ENCODE peak calls at places on chromosomes 12 and 14, in six cellular contexts. One of them, this sample, is unnamed.

GRCh38 chr12:50104614-50105366 is 982 bp downstream of the GPD1 start:
- DNase-seq in spleen: no peak
- DNase-seq in IMR-90: no peak
- DNase-seq in WERI-Rb-1: no peak
- DNase-seq in heart right ventricle: no peak
- DNase-seq in brain microvascular endothelial cell: no peak
- DNase-seq in this sample: no peak

GRCh38 chr14:74616507-74616906 is 4.5 kb upstream of the LTBP2 start:
- DNase-seq in WERI-Rb-1: peak; percentile 58
- DNase-seq in IMR-90: peak; percentile 91
- DNase-seq in heart right ventricle: no peak
- DNase-seq in brain microvascular endothelial cell: peak; percentile 86
- DNase-seq in spleen: peak; percentile 84
- DNase-seq in this sample: no peak

GRCh38 chr12:3168775-3169221 is 91.6 kb downstream of the TSPAN9 start:
- DNase-seq in IMR-90: peak; percentile 99
- DNase-seq in brain microvascular endothelial cell: peak; percentile 98
- DNase-seq in WERI-Rb-1: peak; percentile 94
- DNase-seq in spleen: no peak
- DNase-seq in heart right ventricle: no peak
- DNase-seq in this sample: no peak

GRCh38 chr12:48979602-48980388 is 1.7 kb downstream of the WNT1 start:
- DNase-seq in brain microvascular endothelial cell: no peak
- DNase-seq in heart right ventricle: no peak
- DNase-seq in spleen: peak; percentile 86
- DNase-seq in IMR-90: no peak
- DNase-seq in WERI-Rb-1: no peak
- DNase-seq in this sample: no peak

GRCh38 chr12:67909091-67909531 is 80.1 kb upstream of the IFNG-AS1 start:
- DNase-seq in brain microvascular endothelial cell: peak; percentile 66
- DNase-seq in heart right ventricle: no peak
- DNase-seq in spleen: no peak
- DNase-seq in WERI-Rb-1: no peak
- DNase-seq in IMR-90: peak; percentile 75
- DNase-seq in this sample: no peak

GRCh38 chr12:128381961-128382360 is 115.0 kb downstream of the TMEM132C start:
- DNase-seq in brain microvascular endothelial cell: no peak
- DNase-seq in spleen: no peak
- DNase-seq in heart right ventricle: no peak
- DNase-seq in WERI-Rb-1: no peak
- DNase-seq in IMR-90: no peak
- DNase-seq in this sample: no peak

GRCh38 chr12:25337916-25338315 is 87.2 kb upstream of the KRAS start:
- DNase-seq in spleen: no peak
- DNase-seq in WERI-Rb-1: no peak
- DNase-seq in IMR-90: no peak
- DNase-seq in brain microvascular endothelial cell: no peak
- DNase-seq in heart right ventricle: no peak
- DNase-seq in this sample: no peak

GRCh38 chr12:87953257-87953860 is 75.8 kb downstream of the C12orf50 start:
- DNase-seq in IMR-90: peak; percentile 71
- DNase-seq in heart right ventricle: no peak
- DNase-seq in spleen: no peak
- DNase-seq in WERI-Rb-1: peak; percentile 15
- DNase-seq in brain microvascular endothelial cell: peak; percentile 47
- DNase-seq in this sample: no peak

GRCh38 chr12:31970199-31970598 is 11.0 kb downstream of the RESF1 start:
- DNase-seq in brain microvascular endothelial cell: no peak
- DNase-seq in spleen: no peak
- DNase-seq in IMR-90: no peak
- DNase-seq in WERI-Rb-1: no peak
- DNase-seq in heart right ventricle: no peak
- DNase-seq in this sample: no peak

GRCh38 chr12:93156091-93156490 is 221.6 kb upstream of the NUDT4 start:
- DNase-seq in IMR-90: no peak
- DNase-seq in spleen: no peak
- DNase-seq in WERI-Rb-1: no peak
- DNase-seq in brain microvascular endothelial cell: no peak
- DNase-seq in heart right ventricle: no peak
- DNase-seq in this sample: no peak

GRCh38 chr12:10305411-10305810 is 2.3 kb upstream of the KLRD1 start:
- DNase-seq in brain microvascular endothelial cell: no peak
- DNase-seq in heart right ventricle: no peak
- DNase-seq in spleen: no peak
- DNase-seq in WERI-Rb-1: no peak
- DNase-seq in IMR-90: no peak
- DNase-seq in this sample: no peak

GRCh38 chr12:103868215-103868614 is 27.2 kb upstream of the NT5DC3 start:
- DNase-seq in IMR-90: no peak
- DNase-seq in brain microvascular endothelial cell: no peak
- DNase-seq in WERI-Rb-1: no peak
- DNase-seq in spleen: no peak
- DNase-seq in heart right ventricle: no peak
- DNase-seq in this sample: no peak

GRCh38 chr14:103108749-103109207 is 14.3 kb downstream of the EXOC3L4 start:
- DNase-seq in WERI-Rb-1: peak; percentile 58
- DNase-seq in IMR-90: peak; percentile 73
- DNase-seq in brain microvascular endothelial cell: no peak
- DNase-seq in spleen: no peak
- DNase-seq in heart right ventricle: no peak
- DNase-seq in this sample: no peak

GRCh38 chr14:61391119-61391518 is 69.7 kb downstream of the PRKCH start:
- DNase-seq in heart right ventricle: no peak
- DNase-seq in WERI-Rb-1: no peak
- DNase-seq in spleen: no peak
- DNase-seq in brain microvascular endothelial cell: no peak
- DNase-seq in IMR-90: no peak
- DNase-seq in this sample: no peak

GRCh38 chr12:101967506-101967905 is 90.1 kb downstream of the DRAM1 start:
- DNase-seq in WERI-Rb-1: no peak
- DNase-seq in brain microvascular endothelial cell: no peak
- DNase-seq in spleen: no peak
- DNase-seq in heart right ventricle: no peak
- DNase-seq in IMR-90: no peak
- DNase-seq in this sample: no peak

GRCh38 chr12:2653461-2653965 is 141.3 kb upstream of the FKBP4 start:
- DNase-seq in WERI-Rb-1: no peak
- DNase-seq in IMR-90: no peak
- DNase-seq in brain microvascular endothelial cell: no peak
- DNase-seq in spleen: peak; percentile 27
- DNase-seq in heart right ventricle: no peak
- DNase-seq in this sample: no peak

GRCh38 chr14:55514819-55515470 is 65.1 kb upstream of the KTN1 start:
- DNase-seq in spleen: no peak
- DNase-seq in WERI-Rb-1: no peak
- DNase-seq in brain microvascular endothelial cell: peak; percentile 32
- DNase-seq in heart right ventricle: no peak
- DNase-seq in IMR-90: peak; percentile 87
- DNase-seq in this sample: no peak

GRCh38 chr12:121812320-121812871 is 8.6 kb downstream of the SETD1B start:
- DNase-seq in heart right ventricle: peak; percentile 79
- DNase-seq in IMR-90: peak; percentile 64
- DNase-seq in WERI-Rb-1: no peak
- DNase-seq in brain microvascular endothelial cell: peak; percentile 56
- DNase-seq in spleen: peak; percentile 90
- DNase-seq in this sample: peak; percentile 83

GRCh38 chr14:52694761-52695480 is 437 bp downstream of the ERO1A start:
- DNase-seq in IMR-90: peak; percentile 49
- DNase-seq in heart right ventricle: peak; percentile 35
- DNase-seq in spleen: no peak
- DNase-seq in WERI-Rb-1: peak; percentile 23
- DNase-seq in brain microvascular endothelial cell: peak; percentile 16
- DNase-seq in this sample: peak; percentile 26

GRCh38 chr12:132460571-132460970 is 29.4 kb upstream of the FBRSL1 start:
- DNase-seq in spleen: no peak
- DNase-seq in WERI-Rb-1: peak; percentile 58
- DNase-seq in heart right ventricle: no peak
- DNase-seq in brain microvascular endothelial cell: no peak
- DNase-seq in IMR-90: no peak
- DNase-seq in this sample: no peak

GRCh38 chr12:58897969-58898368 is 22.3 kb downstream of the LRIG3 start:
- DNase-seq in WERI-Rb-1: no peak
- DNase-seq in IMR-90: no peak
- DNase-seq in spleen: no peak
- DNase-seq in heart right ventricle: no peak
- DNase-seq in brain microvascular endothelial cell: no peak
- DNase-seq in this sample: no peak

GRCh38 chr12:58896278-58896677 is 24.0 kb downstream of the LRIG3 start:
- DNase-seq in WERI-Rb-1: no peak
- DNase-seq in spleen: no peak
- DNase-seq in heart right ventricle: no peak
- DNase-seq in IMR-90: no peak
- DNase-seq in brain microvascular endothelial cell: no peak
- DNase-seq in this sample: no peak

GRCh38 chr12:58895053-58895452 is 25.3 kb downstream of the LRIG3 start:
- DNase-seq in heart right ventricle: no peak
- DNase-seq in WERI-Rb-1: no peak
- DNase-seq in brain microvascular endothelial cell: no peak
- DNase-seq in spleen: no peak
- DNase-seq in IMR-90: no peak
- DNase-seq in this sample: no peak

GRCh38 chr12:58893421-58893986 is 26.8 kb downstream of the LRIG3 start:
- DNase-seq in heart right ventricle: no peak
- DNase-seq in spleen: no peak
- DNase-seq in brain microvascular endothelial cell: peak; percentile 18
- DNase-seq in IMR-90: peak; percentile 61
- DNase-seq in WERI-Rb-1: no peak
- DNase-seq in this sample: no peak

GRCh38 chr12:58894040-58894439 is 26.3 kb downstream of the LRIG3 start:
- DNase-seq in heart right ventricle: no peak
- DNase-seq in spleen: no peak
- DNase-seq in IMR-90: no peak
- DNase-seq in brain microvascular endothelial cell: no peak
- DNase-seq in WERI-Rb-1: no peak
- DNase-seq in this sample: no peak
- H3K4me3 ChIP-seq in heart right ventricle: no peak overlapping the region
- H3K4me3 ChIP-seq in spleen: no peak overlapping the region
- H3K4me3 ChIP-seq in IMR-90: no peak overlapping the region
- H3K4me3 ChIP-seq in brain microvascular endothelial cell: no peak overlapping the region
- H3K4me3 ChIP-seq in WERI-Rb-1: no peak overlapping the region
- H3K4me3 ChIP-seq in this sample: no peak overlapping the region

GRCh38 chr14:64447890-64448667 is 17.2 kb upstream of the AKAP5 start:
- DNase-seq in IMR-90: no peak
- DNase-seq in WERI-Rb-1: no peak
- DNase-seq in heart right ventricle: no peak
- DNase-seq in spleen: peak; percentile 62
- DNase-seq in brain microvascular endothelial cell: peak; percentile 16
- DNase-seq in this sample: no peak
- H3K36me3 ChIP-seq in IMR-90: peaks cover 17% of the 10 kb centered on the region
- H3K36me3 ChIP-seq in WERI-Rb-1: peaks cover 51% of the 10 kb centered on the region
- H3K36me3 ChIP-seq in heart right ventricle: peaks cover 96% of the 10 kb centered on the region
- H3K36me3 ChIP-seq in spleen: peaks cover 3% of the 10 kb centered on the region
- H3K36me3 ChIP-seq in brain microvascular endothelial cell: peaks cover 11% of the 10 kb centered on the region
- H3K36me3 ChIP-seq in this sample: peaks cover 60% of the 10 kb centered on the region

GRCh38 chr12:64780531-64781373 is 21.5 kb upstream of the GNS start:
- DNase-seq in spleen: peak; percentile 88
- DNase-seq in IMR-90: no peak
- DNase-seq in heart right ventricle: peak; percentile 53
- DNase-seq in WERI-Rb-1: peak; percentile 47
- DNase-seq in brain microvascular endothelial cell: no peak
- DNase-seq in this sample: peak; percentile 45

GRCh38 chr12:64781374-64782029 is 22.3 kb upstream of the GNS start:
- DNase-seq in spleen: peak; percentile 77
- DNase-seq in WERI-Rb-1: no peak
- DNase-seq in IMR-90: no peak
- DNase-seq in heart right ventricle: no peak
- DNase-seq in brain microvascular endothelial cell: no peak
- DNase-seq in this sample: no peak

GRCh38 chr12:64782181-64782580 is 23.0 kb upstream of the GNS start:
- DNase-seq in WERI-Rb-1: no peak
- DNase-seq in IMR-90: no peak
- DNase-seq in brain microvascular endothelial cell: no peak
- DNase-seq in heart right ventricle: no peak
- DNase-seq in spleen: no peak
- DNase-seq in this sample: no peak

GRCh38 chr12:64790166-64790565 is 31.0 kb upstream of the GNS start:
- DNase-seq in spleen: no peak
- DNase-seq in heart right ventricle: no peak
- DNase-seq in brain microvascular endothelial cell: no peak
- DNase-seq in IMR-90: no peak
- DNase-seq in WERI-Rb-1: no peak
- DNase-seq in this sample: no peak

DNA sequence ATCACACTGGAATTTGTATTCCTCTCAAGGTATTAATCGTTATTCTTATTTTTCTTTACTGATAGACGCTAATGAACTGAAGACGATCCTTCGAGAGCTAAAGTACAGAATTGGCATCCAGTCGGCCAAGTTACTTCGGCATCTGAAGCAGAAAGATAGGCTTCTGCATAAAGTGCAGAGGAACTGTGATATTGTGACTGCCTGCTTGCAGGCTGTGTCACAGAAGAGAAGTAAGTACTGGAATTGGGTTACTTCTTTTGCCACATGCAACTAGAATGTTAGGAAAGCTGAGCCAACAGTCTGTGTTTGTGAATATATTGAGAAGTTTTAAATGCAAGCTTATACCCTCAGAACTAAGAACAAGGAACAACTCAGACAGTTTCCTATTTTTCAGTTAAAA is 26.6 kb upstream of the GNS start:
- DNase-seq in heart right ventricle: no peak
- DNase-seq in WERI-Rb-1: no peak
- DNase-seq in spleen: no peak
- DNase-seq in IMR-90: no peak
- DNase-seq in brain microvascular endothelial cell: no peak
- DNase-seq in this sample: no peak
- H3K27me3 ChIP-seq in heart right ventricle: no peaks in the 10 kb centered on the region
- H3K27me3 ChIP-seq in WERI-Rb-1: peaks cover 16% of the 10 kb centered on the region
- H3K27me3 ChIP-seq in spleen: peaks cover 44% of the 10 kb centered on the region
- H3K27me3 ChIP-seq in IMR-90: peaks cover 33% of the 10 kb centered on the region
- H3K27me3 ChIP-seq in brain microvascular endothelial cell: peaks cover 40% of the 10 kb centered on the region
- H3K27me3 ChIP-seq in this sample: peaks cover 51% of the 10 kb centered on the region

DNA sequence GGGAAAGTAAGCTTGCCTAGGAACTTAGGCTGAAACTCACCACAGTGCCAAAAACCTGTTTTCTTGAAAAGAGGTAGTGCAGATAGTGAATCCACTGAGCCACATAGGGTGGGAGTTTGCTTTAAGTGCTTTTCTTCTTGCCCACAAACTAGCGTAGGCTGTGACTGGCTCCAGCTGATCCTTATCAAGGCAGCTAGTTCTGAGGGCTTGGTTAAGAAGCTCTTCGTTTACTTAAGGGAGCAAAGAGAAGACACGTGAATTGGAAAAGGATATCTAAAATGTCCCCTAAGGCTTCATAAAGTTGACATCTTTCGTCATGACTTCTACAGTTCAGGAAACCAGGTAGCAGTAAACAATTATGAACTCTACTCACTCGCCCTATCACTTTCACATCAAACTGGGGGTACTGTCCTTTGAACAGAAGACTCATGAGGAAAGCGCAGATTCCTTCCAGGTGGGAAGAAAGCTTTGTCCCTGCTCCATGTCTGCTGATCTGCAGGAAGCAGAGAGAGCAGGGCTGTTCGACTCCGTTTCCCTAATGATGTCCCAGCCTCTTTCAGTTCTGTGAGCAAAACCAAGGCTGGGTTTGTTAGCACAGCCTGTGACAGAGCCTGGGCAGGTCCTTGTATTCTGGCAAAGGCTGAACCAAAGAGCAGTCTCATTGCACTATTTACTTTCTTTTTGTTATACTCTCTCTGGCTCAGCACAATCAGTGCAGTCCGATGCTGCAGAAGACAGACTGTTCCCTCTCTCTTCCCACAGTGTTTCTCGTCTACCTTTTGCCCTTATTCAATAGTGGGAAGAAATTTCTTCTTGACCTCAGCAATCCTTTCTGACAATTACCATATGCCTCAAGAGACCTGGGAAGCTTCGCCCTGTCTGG is 93.5 kb upstream of the ETV6 start:
- DNase-seq in spleen: no peak
- DNase-seq in IMR-90: no peak
- DNase-seq in brain microvascular endothelial cell: no peak
- DNase-seq in heart right ventricle: no peak
- DNase-seq in WERI-Rb-1: no peak
- DNase-seq in this sample: no peak
- H3K4me3 ChIP-seq in spleen: no peak overlapping the region
- H3K4me3 ChIP-seq in IMR-90: no peak overlapping the region
- H3K4me3 ChIP-seq in brain microvascular endothelial cell: no peak overlapping the region
- H3K4me3 ChIP-seq in heart right ventricle: no peak overlapping the region
- H3K4me3 ChIP-seq in WERI-Rb-1: no peak overlapping the region
- H3K4me3 ChIP-seq in this sample: peak overlapping the region; percentile 38